ENCODE peak calls at places on chromosomes 11 and 22, in six cellular contexts. N, F, B, K, L and O are unnamed samples.

GRCh38 chr22:29744902-29745301 is 21.9 kb downstream of the ZMAT5 start:
- DNase-seq in L (no peak), F (no peak), N (peak; percentile 40), K (no peak), B (no peak), O (no peak)

GRCh38 chr11:115284766-115285165 is 219.4 kb downstream of the CADM1 start:
- DNase-seq in N (peak; percentile 4), K (no peak), L (no peak), F (no peak), B (no peak), O (no peak)

GRCh38 chr11:69636512-69636866 is 4.5 kb upstream of the CCND1 start:
- DNase-seq in B (no peak), K (peak; percentile 11), N (peak; percentile 96), F (peak; percentile 86), L (peak; percentile 31), O (no peak)

GRCh38 chr11:81174646-81175330 is 1558.9 kb downstream of the FAM181B start:
- DNase-seq in K (no peak), N (no peak), F (no peak), B (no peak), L (no peak), O (no peak)

GRCh38 chr22:45882881-45883810 is 93.8 kb downstream of the WNT7B start:
- DNase-seq in B (no peak), L (no peak), K (no peak), N (no peak), F (no peak), O (no peak)

GRCh38 chr11:69364901-69365300 is 70.9 kb downstream of the MYEOV start:
- DNase-seq in F (no peak), N (no peak), L (no peak), B (no peak), K (no peak), O (no peak)

GRCh38 chr11:30635401-30635989 is 49.3 kb upstream of the MPPED2 start:
- DNase-seq in F (no peak), B (no peak), L (no peak), K (peak; percentile 60), N (peak; percentile 2), O (no peak)

GRCh38 chr11:67561971-67562560 is 21.5 kb upstream of the GSTP1 start:
- DNase-seq in B (no peak), K (no peak), L (no peak), F (no peak), N (no peak), O (no peak)

GRCh38 chr11:119590651-119591308 is 138.2 kb downstream of the NECTIN1 start:
- DNase-seq in B (no peak), K (no peak), F (no peak), L (no peak), N (no peak), O (no peak)

GRCh38 chr11:96254087-96254486 is 88.9 kb downstream of the MAML2 start:
- DNase-seq in B (no peak), N (peak; percentile 90), L (peak; percentile 48), K (no peak), F (no peak), O (no peak)

GRCh38 chr22:46359362-46359761 is 23.8 kb downstream of the TRMU start:
- DNase-seq in L (no peak), F (no peak), K (no peak), B (no peak), N (no peak), O (no peak)

GRCh38 chr11:12088047-12088481 is 22.3 kb upstream of the MICAL2 start:
- DNase-seq in F (peak; percentile 83), N (peak; percentile 83), B (no peak), K (peak; percentile 5), L (no peak), O (no peak)

GRCh38 chr11:30712749-30713148 is 126.6 kb upstream of the MPPED2 start:
- DNase-seq in N (no peak), K (no peak), B (no peak), F (no peak), L (no peak), O (no peak)

GRCh38 chr11:33474866-33475265 is 217.7 kb downstream of the HIPK3 start:
- DNase-seq in F (no peak), K (no peak), N (no peak), B (no peak), L (no peak), O (no peak)

GRCh38 chr11:110373061-110373702 is 56.6 kb upstream of the FDX1 start:
- DNase-seq in L (no peak), F (no peak), N (peak; percentile 72), B (no peak), K (no peak), O (no peak)

GRCh38 chr22:23183107-23183698 is 2.9 kb downstream of the BCR start:
- DNase-seq in B (no peak), F (peak; percentile 69), K (peak; percentile 32), L (no peak), N (peak; percentile 76), O (no peak)

GRCh38 chr11:132911186-132911585 is 621.1 kb downstream of the OPCML start:
- DNase-seq in B (no peak), N (peak; percentile 80), L (no peak), K (no peak), F (no peak), O (no peak)

GRCh38 chr22:36136988-36137387 is 23.6 kb downstream of the APOL3 start:
- DNase-seq in N (no peak), B (no peak), L (no peak), K (no peak), F (no peak), O (no peak)

GRCh38 chr11:7573558-7574296 is 59.9 kb downstream of the PPFIBP2 start:
- DNase-seq in B (no peak), F (no peak), K (no peak), L (no peak), N (peak; percentile 46), O (no peak)